ENCODE peak calls at places on chromosomes 12 and 14, in four cellular contexts. V is foreskin fibroblast, N is left cardiac atrium, Y is NCI-H1105. C is an unnamed sample.

GRCh38 chr12:72792889-72793288 is 520.7 kb downstream of the TRHDE start:
- DNase-seq in V (no peak), N (no peak), Y (no peak), C (no peak)

GRCh38 chr12:74334770-74335169 is 202.9 kb upstream of the ATXN7L3B start:
- DNase-seq in V (peak), N (no peak), Y (peak), C (no peak)

GRCh38 chr14:105502446-105503295 is 11.6 kb downstream of the TEDC1 start:
- DNase-seq in V (no peak), N (no peak), Y (no peak), C (no peak)

GRCh38 chr12:52212701-52213540 is 20.1 kb upstream of the KRT7 start:
- DNase-seq in V (no peak), N (peak), Y (no peak), C (peak)

GRCh38 chr14:24095196-24096068 is 1.3 kb downstream of the PCK2 start:
- DNase-seq in V (peak), N (peak), Y (no peak), C (no peak)

GRCh38 chr14:55780156-55780946 is 200.3 kb downstream of the KTN1 start:
- DNase-seq in V (peak), N (peak), Y (no peak), C (no peak)

GRCh38 chr12:96720363-96720705 is 186.7 kb upstream of the NEDD1 start:
- DNase-seq in V (no peak), N (peak), Y (peak), C (peak)

GRCh38 chr12:95837240-95838038 is 21.3 kb upstream of the SNRPF start:
- DNase-seq in V (peak), N (no peak), Y (no peak), C (no peak)

GRCh38 chr12:112848972-112849371 is 57.4 kb downstream of the RPH3A start:
- DNase-seq in V (no peak), N (no peak), Y (no peak), C (no peak)

GRCh38 chr14:68145036-68145435 is 325.5 kb downstream of the RAD51B start:
- DNase-seq in V (no peak), N (no peak), Y (no peak), C (no peak)

GRCh38 chr14:90714811-90715210 is 101.4 kb downstream of the TTC7B start:
- DNase-seq in V (peak), N (no peak), Y (no peak), C (no peak)

GRCh38 chr12:13627536-13627935 is 353.9 kb downstream of the GRIN2B start:
- DNase-seq in V (no peak), N (no peak), Y (no peak), C (no peak)

GRCh38 chr12:51496907-51497306 is 72.3 kb downstream of the SLC4A8 start:
- DNase-seq in V (no peak), N (no peak), Y (no peak), C (no peak)

GRCh38 chr12:110141389-110141788 is 17.2 kb downstream of the IFT81 start:
- DNase-seq in V (peak), N (peak), Y (no peak), C (no peak)

GRCh38 chr12:87779016-87779415 is 250.2 kb downstream of the C12orf50 start:
- DNase-seq in V (no peak), N (no peak), Y (no peak), C (no peak)

GRCh38 chr14:101122114-101122854 is 218.8 kb upstream of the RTL1 start:
- DNase-seq in V (no peak), N (peak), Y (no peak), C (no peak)